ENCODE peak calls at places on chromosome 11, in five cellular contexts. P, V, X, F and D are unnamed samples.

GRCh38 chr11:77345621-77346020 is 44.1 kb upstream of the GDPD4 start:
- DNase-seq in F (no peak), P (no peak), V (no peak), X (no peak), D (no peak)

GRCh38 chr11:105577645-105578044 is 32.2 kb upstream of the GRIA4 start:
- DNase-seq in F (no peak), P (no peak), X (no peak), V (no peak), D (no peak)

GRCh38 chr11:88521354-88522310 is 184.1 kb upstream of the CTSC start:
- DNase-seq in V (no peak), X (no peak), P (no peak), F (no peak), D (no peak)

GRCh38 chr11:33412231-33412630 is 155.1 kb downstream of the HIPK3 start:
- DNase-seq in X (no peak), F (no peak), P (no peak), V (no peak), D (no peak)

GRCh38 chr11:126115820-126116319 is 53.2 kb upstream of the CDON start:
- DNase-seq in F (no peak), X (peak), P (no peak), V (no peak), D (peak)

GRCh38 chr11:2792376-2793250 is 92.8 kb upstream of the KCNQ1OT1 start:
- DNase-seq in F (no peak), P (no peak), X (no peak), V (no peak), D (peak)

GRCh38 chr11:73469401-73469800 is 93.2 kb downstream of the RELT start:
- DNase-seq in X (peak), V (no peak), P (no peak), F (no peak), D (peak)

GRCh38 chr11:5280582-5281102 is 10.9 kb upstream of the HBE1 start:
- DNase-seq in P (no peak), V (peak), F (peak), X (peak), D (no peak)

GRCh38 chr11:76769645-76770586 is 13.2 kb upstream of the TSKU start:
- DNase-seq in X (no peak), P (no peak), F (no peak), V (no peak), D (peak)

GRCh38 chr11:60795291-60795690 is 10.2 kb downstream of the MS4A10 start:
- DNase-seq in V (no peak), X (no peak), F (no peak), P (no peak), D (no peak)

GRCh38 chr11:72413914-72414628 is 20.3 kb downstream of the CLPB start:
- DNase-seq in X (peak), P (peak), V (peak), F (peak), D (peak)

GRCh38 chr11:36062796-36063380 is 119.0 kb downstream of the LDLRAD3 start:
- DNase-seq in F (no peak), X (no peak), P (no peak), V (no peak), D (no peak)

GRCh38 chr11:118014022-118014421 is 27.8 kb downstream of the IL10RA start:
- DNase-seq in V (no peak), F (no peak), P (no peak), X (no peak), D (no peak)

GRCh38 chr11:92122561-92122960 is 102.1 kb upstream of the FAT3 start:
- DNase-seq in X (no peak), F (no peak), V (no peak), P (no peak), D (no peak)

GRCh38 chr11:111093061-111093460 is 152.5 kb upstream of the POU2AF2 start:
- DNase-seq in V (no peak), P (no peak), F (no peak), X (no peak), D (no peak)

GRCh38 chr11:119783466-119784400 is 54.7 kb upstream of the NECTIN1 start:
- DNase-seq in F (no peak), P (no peak), X (no peak), V (no peak), D (no peak)

GRCh38 chr11:11520231-11521015 is 101.4 kb downstream of the GALNT18 start:
- DNase-seq in P (no peak), F (no peak), V (no peak), X (no peak), D (no peak)

GRCh38 chr11:60314607-60315321 is 12.3 kb upstream of the MS4A6E start:
- DNase-seq in F (no peak), X (no peak), P (no peak), V (no peak), D (no peak)

GRCh38 chr11:76604652-76605241 is 65.8 kb downstream of the LRRC32 start:
- DNase-seq in V (no peak), X (no peak), F (no peak), P (no peak), D (no peak)

GRCh38 chr11:117970400-117971024 is 15.7 kb upstream of the IL10RA start:
- DNase-seq in F (peak), P (no peak), X (no peak), V (no peak), D (no peak)

GRCh38 chr11:45921561-45922424 is 663 bp upstream of the LARGE2 start:
- DNase-seq in F (no peak), P (no peak), V (no peak), X (no peak), D (peak)

GRCh38 chr11:75703709-75704237 is 13.9 kb upstream of the MOGAT2 start:
- DNase-seq in P (no peak), X (no peak), F (no peak), V (no peak), D (no peak)

GRCh38 chr11:78282821-78283220 is 94.1 kb downstream of the USP35 start:
- DNase-seq in X (no peak), P (no peak), F (no peak), V (no peak), D (no peak)

GRCh38 chr11:15622231-15622890 is 507.6 kb downstream of the INSC start:
- DNase-seq in X (no peak), F (no peak), V (no peak), P (no peak), D (no peak)

GRCh38 chr11:115384236-115384635 is 120.0 kb downstream of the CADM1 start:
- DNase-seq in V (no peak), X (no peak), P (no peak), F (no peak), D (no peak)

GRCh38 chr11:2169626-2170570 is 1.7 kb downstream of the TH start:
- DNase-seq in P (no peak), F (no peak), V (no peak), X (no peak), D (no peak)

GRCh38 chr11:33708970-33709369 is 8.3 kb upstream of the C11orf91 start:
- DNase-seq in F (no peak), P (no peak), V (no peak), X (no peak), D (no peak)

GRCh38 chr11:62853279-62853965 is 14.0 kb upstream of the WDR74 start:
- DNase-seq in F (no peak), P (no peak), X (no peak), V (no peak), D (no peak)

GRCh38 chr11:47775240-47775869 is 8.2 kb upstream of the FNBP4 start:
- DNase-seq in P (no peak), V (no peak), X (no peak), F (no peak), D (no peak)

GRCh38 chr11:94469416-94469815 is 24.2 kb downstream of the MRE11 start:
- DNase-seq in X (no peak), F (no peak), P (no peak), V (no peak), D (no peak)

GRCh38 chr11:73141031-73141308 is 1.1 kb downstream of the FCHSD2 start:
- DNase-seq in V (no peak), P (no peak), F (no peak), X (no peak), D (no peak)

GRCh38 chr11:83054904-83055380 is 16.8 kb downstream of the RAB30 start:
- DNase-seq in F (no peak), P (no peak), X (no peak), V (no peak), D (no peak)